ENCODE peak calls at places on chromosome 15, in five cellular contexts. O is SK-N-SH, Q is kidney, L is dorsolateral prefrontal cortex, B is ascending aorta. E is an unnamed sample.

GRCh38 chr15:63504979-63505841 is 817 bp downstream of the USP3 start:
- DNase-seq in Q (peak), B (no peak), L (no peak), O (peak), E (no peak)

GRCh38 chr15:88841201-88841600 is 38.0 kb downstream of the ACAN start:
- DNase-seq in B (no peak), L (no peak), Q (no peak), O (no peak), E (no peak)

GRCh38 chr15:29821416-29822099 is 710 bp downstream of the TJP1 start:
- DNase-seq in Q (peak), L (peak), B (no peak), O (peak), E (peak)

GRCh38 chr15:88650556-88650955 is 11.7 kb downstream of the ISG20 start:
- DNase-seq in B (peak), Q (no peak), L (no peak), O (no peak), E (peak)

GRCh38 chr15:70802629-70803028 is 39.3 kb upstream of the UACA start:
- DNase-seq in L (no peak), B (no peak), O (no peak), Q (no peak), E (no peak)

GRCh38 chr15:37921527-37922385 is 12.7 kb upstream of the TMCO5A start:
- DNase-seq in L (no peak), Q (no peak), O (no peak), B (no peak), E (no peak)

GRCh38 chr15:84402856-84403608 is 167.5 kb downstream of the GOLGA6L4 start:
- DNase-seq in B (no peak), Q (peak), O (no peak), L (peak), E (peak)

GRCh38 chr15:51780636-51781035 is 29.2 kb downstream of the TMOD2 start:
- DNase-seq in Q (no peak), B (no peak), O (no peak), L (no peak), E (no peak)

GRCh38 chr15:35305031-35305555 is 220.0 kb upstream of the NANOGP8 start:
- DNase-seq in B (no peak), Q (no peak), L (no peak), O (no peak), E (no peak)

GRCh38 chr15:50816191-50816590 is 50.7 kb upstream of the SPPL2A start:
- DNase-seq in O (no peak), Q (no peak), L (no peak), B (no peak), E (no peak)

GRCh38 chr15:70088887-70089691 is 8.6 kb downstream of the TLE3 start:
- DNase-seq in L (no peak), B (no peak), Q (no peak), O (no peak), E (no peak)

GRCh38 chr15:63463793-63464192 is 40.6 kb upstream of the USP3 start:
- DNase-seq in O (no peak), L (no peak), B (no peak), Q (no peak), E (no peak)

GRCh38 chr15:49621327-49622210 is 721 bp downstream of the DTWD1 start:
- DNase-seq in O (peak), L (no peak), B (no peak), Q (no peak), E (no peak)

GRCh38 chr15:33453761-33454160 is 143.0 kb downstream of the RYR3 start:
- DNase-seq in L (no peak), O (no peak), B (no peak), Q (no peak), E (no peak)

GRCh38 chr15:40320931-40321371 is 2.5 kb upstream of the INAFM2 start:
- DNase-seq in O (peak), Q (no peak), L (no peak), B (no peak), E (no peak)

GRCh38 chr15:71612066-71612715 is 198.2 kb upstream of the NR2E3 start:
- DNase-seq in B (no peak), O (no peak), Q (no peak), L (no peak), E (no peak)

GRCh38 chr15:34161329-34161953 is 48.5 kb downstream of the KATNBL1 start:
- DNase-seq in O (no peak), Q (no peak), B (no peak), L (no peak), E (no peak)

GRCh38 chr15:74769463-74770025 is 12.3 kb upstream of the CSK start:
- DNase-seq in B (no peak), O (no peak), L (no peak), Q (no peak), E (no peak)

GRCh38 chr15:74770211-74770892 is 11.5 kb upstream of the CSK start:
- DNase-seq in Q (no peak), O (no peak), B (no peak), L (no peak), E (no peak)

GRCh38 chr15:74768771-74769342 is 13.0 kb upstream of the CSK start:
- DNase-seq in Q (no peak), B (no peak), O (peak), L (peak), E (peak)

GRCh38 chr15:74767167-74768098 is 14.4 kb upstream of the CSK start:
- DNase-seq in B (no peak), L (no peak), Q (no peak), O (no peak), E (no peak)

DNA sequence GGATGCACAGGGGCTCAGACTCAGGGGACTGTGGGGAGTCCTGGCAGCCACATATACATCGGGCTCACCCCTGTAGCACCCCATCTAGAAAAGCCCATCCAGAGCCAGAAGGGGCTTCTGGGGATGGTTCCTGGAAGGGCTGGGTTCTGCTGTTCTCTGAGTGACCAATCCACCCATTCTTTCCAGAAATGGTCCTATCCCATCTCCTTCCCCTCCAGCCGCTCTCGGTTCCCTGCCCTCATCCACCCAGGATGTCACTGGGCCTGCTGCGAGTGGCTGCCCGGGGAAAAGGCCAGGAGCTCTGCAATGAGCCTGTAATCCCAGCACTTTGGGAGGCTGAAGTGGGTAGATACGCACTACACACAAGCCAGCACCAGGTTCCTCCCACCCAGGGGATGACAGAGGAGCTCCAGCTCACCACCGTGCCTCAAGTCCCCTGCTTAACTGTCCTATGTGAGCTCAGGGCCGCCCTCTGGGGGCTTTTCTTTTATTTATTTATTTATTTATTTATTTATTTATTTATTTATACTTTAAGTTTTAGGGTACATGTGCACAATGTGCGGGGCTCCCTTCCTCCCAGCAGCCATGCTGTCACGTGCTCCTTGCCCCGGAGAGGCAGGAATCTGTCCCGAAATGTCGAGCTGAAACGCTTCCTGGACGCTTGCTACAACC is 13.6 kb upstream of the CSK start:
- DNase-seq in Q (no peak), B (no peak), L (no peak), O (peak), E (no peak)
- H3K4me3 ChIP-seq in Q (no peak), B (no peak), L (peak), O (no peak), E (no peak)

DNA sequence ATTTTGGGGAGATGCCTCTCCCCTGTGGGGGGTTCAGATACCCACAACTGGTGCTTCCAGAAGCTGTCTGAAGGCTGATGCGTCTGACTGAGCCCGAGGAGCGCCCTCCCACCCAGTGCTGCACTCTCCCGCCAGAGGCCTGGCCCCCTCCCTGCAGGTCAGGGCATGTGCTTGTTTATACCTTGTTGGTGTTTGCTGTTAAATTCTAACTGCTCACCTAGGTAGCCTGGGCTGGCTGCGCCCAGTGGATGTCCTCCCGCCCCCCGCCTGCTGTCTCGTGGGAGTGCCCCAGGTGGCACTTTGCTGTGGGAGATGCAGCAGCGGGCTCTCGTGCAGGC is 12.9 kb downstream of the KLF13 start:
- DNase-seq in L (no peak), Q (peak), O (no peak), B (no peak), E (no peak)
- H3K4me3 ChIP-seq in L (peak), Q (no peak), O (no peak), B (no peak), E (no peak)

DNA sequence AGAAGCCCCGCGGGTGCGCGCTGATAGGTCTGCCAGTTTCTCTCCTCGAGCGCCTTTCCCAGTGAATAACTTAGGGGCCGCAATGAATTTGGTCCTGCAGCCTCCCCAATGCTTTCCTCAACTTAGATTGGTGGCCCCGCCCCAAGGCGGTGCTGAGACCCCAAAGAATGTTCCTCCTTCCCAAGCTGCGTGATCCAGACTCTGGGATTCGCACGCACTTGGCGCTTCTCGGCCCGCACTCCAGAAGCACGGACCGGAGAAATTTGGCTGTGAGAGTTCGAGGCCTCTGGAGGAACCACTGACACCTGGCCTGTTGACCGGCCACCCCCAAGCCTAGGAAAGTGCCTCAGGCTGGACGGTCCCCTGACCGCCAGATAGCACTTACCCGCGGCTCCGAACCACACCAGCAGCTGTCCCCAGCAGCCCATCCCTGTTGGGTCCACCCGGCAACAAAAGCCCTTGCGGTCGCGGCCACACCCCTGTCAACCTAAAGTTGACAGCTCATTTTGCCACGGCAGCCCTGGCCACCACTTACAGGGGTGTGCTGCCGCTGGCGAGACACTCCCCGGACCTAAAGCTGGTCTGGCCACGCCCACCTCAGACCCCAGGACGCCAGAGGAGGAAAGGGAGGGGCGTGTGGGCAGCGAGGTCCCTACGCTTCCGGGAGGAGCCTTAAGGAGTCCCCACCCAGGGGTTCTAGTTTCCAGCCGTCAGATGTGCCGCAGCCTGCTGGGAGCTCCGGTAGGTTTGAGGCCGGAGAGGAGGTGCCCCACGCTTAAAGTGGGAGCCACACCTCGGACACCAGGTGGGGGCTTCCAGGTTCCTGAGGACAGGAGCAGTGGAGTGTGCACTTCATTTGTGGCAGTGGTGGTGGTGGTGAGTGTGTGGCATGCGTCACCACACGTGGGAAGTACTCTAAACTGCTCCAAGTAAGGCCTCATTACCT is at the start of gene LTK:
- DNase-seq in L (no peak), B (no peak), O (peak), Q (no peak), E (no peak)
- H3K4me3 ChIP-seq in L (peak), B (peak), O (peak), Q (peak), E (peak)

GRCh38 chr15:90571063-90571541 is 41.4 kb downstream of the CRTC3 start:
- DNase-seq in L (peak), Q (no peak), O (no peak), B (peak), E (peak)
- H3K4me3 ChIP-seq in L (no peak), Q (no peak), O (no peak), B (no peak), E (no peak)

DNA sequence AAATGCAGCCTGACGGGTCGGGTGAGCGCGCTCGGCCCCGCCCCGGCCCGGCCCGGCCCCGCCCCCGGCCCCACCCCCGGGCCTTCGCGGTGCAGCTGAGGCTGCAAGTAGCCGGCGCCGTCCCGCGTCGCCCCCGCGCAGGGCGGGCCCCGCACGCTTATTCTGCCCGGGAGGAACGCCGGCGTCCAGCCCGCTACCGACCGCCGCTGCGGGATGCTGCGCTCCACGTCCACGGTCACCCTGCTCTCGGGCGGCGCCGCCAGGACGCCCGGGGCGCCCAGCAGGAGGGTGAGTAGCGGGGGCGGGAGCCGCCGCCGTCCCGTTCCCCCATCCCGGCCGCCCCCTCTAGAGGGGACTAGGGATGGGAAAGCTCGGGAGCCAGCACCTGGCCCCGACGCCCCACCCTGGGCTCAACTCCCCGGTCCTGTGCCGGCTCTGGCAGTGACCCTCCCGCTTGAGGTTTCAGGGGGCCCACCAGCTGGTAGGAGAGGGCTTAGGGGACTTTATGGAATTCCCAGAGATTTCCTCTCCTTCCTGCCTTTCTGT is at the start of gene MYZAP:
- DNase-seq in O (peak), Q (peak), B (no peak), L (no peak), E (peak)
- H3K4me3 ChIP-seq in O (peak), Q (peak), B (peak), L (peak), E (peak)

GRCh38 chr15:65610871-65611718 is at the start of gene INTS14:
- DNase-seq in O (peak), Q (peak), L (peak), B (peak), E (peak)
- H3K4me3 ChIP-seq in O (peak), Q (peak), L (peak), B (peak), E (peak)

DNA sequence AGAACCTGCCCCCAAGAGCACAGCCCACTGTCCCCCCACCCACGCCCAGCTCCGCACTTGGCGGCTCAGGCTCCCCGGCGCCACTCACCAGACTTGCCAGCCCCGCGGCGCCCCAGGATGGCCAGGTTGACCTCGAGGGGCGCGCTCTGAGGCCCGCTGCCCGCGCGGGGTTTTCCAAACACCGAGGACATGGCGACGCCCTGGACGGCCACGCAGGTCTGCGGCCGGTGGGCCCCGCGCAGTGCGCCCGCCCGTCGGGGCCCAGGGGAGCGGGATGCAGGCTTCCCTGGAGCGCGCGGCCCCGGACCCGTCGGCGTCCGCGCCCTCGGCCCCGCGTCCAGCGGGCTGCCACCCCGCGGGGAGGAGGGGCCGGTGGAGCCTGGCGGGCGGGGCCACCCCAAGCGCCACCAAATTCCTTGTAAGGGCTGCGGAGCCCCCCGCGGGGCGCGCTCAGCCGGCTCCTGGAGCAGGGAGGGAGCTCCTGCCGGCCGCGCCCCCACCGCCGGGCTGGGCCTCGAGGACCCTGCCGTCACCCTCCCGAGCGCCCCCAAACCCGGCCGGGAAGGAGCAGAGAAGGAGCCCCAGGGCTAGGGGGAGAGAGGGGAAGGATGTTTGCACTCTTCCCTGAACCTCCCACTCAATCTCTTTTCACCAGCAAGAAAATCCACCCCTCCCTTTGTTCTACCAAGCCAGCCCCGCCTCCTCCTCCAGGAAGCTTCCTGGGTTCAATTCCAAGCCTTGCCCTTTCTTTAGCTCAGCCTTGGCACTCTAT is at the start of gene RASL12:
- DNase-seq in L (no peak), Q (no peak), O (peak), B (no peak), E (no peak)
- H3K4me3 ChIP-seq in L (peak), Q (peak), O (no peak), B (peak), E (peak)

E was measured in lower leg skin.